ENCODE peak calls at places on chromosomes 7 and 10, in five cellular contexts. C is PC-3, M is ELR, Z is epithelial cell of esophagus, U is left ventricle myocardium inferior. J is an unnamed sample.

GRCh38 chr7:5780801-5781496 is 514 bp downstream of the RNF216 start:
- DNase-seq in M (peak; percentile 54), U (peak; percentile 54), C (peak; percentile 21), Z (peak; percentile 23), J (peak; percentile 41)

GRCh38 chr10:51878695-51879094 is 179.3 kb upstream of the CSTF2T start:
- DNase-seq in C (no peak), M (no peak), U (no peak), Z (no peak), J (no peak)

GRCh38 chr10:21953585-21954057 is 49.9 kb downstream of the DNAJC1 start:
- DNase-seq in M (peak; percentile 69), Z (peak; percentile 73), U (no peak), C (peak; percentile 43), J (peak; percentile 12)

GRCh38 chr7:91628742-91629141 is 251.8 kb downstream of the MTERF1 start:
- DNase-seq in M (no peak), C (no peak), Z (no peak), U (no peak), J (no peak)

GRCh38 chr7:148501707-148502139 is 88.8 kb upstream of the C7orf33 start:
- DNase-seq in C (peak; percentile 5), M (no peak), Z (peak; percentile 52), U (no peak), J (no peak)

GRCh38 chr7:129689995-129690581 is 78.6 kb downstream of the NRF1 start:
- DNase-seq in U (no peak), M (no peak), Z (peak; percentile 12), C (peak; percentile 24), J (no peak)

GRCh38 chr10:74282151-74282852 is 131.3 kb downstream of the ADK start:
- DNase-seq in C (peak; percentile 89), Z (peak; percentile 48), M (peak; percentile 58), U (no peak), J (no peak)

GRCh38 chr7:143256325-143256724 is 6.9 kb upstream of the GSTK1 start:
- DNase-seq in Z (no peak), M (no peak), U (no peak), C (no peak), J (no peak)

J was measured in AG08396.